ENCODE peak calls at places on chromosomes 16 and 17, in nine cellular contexts. V, T, L, Y, S, A, Q, W and P are unnamed samples.

GRCh38 chr17:17408236-17408794 is 68.5 kb upstream of the MED9 start:
- DNase-seq in V (no peak), T (no peak), L (no peak), Y (no peak), S (peak; percentile 52), A (no peak), Q (no peak), W (no peak), P (peak; percentile 2)

GRCh38 chr17:58239987-58240386 is 1.6 kb downstream of the LPO start:
- DNase-seq in V (no peak), T (no peak), L (no peak), Y (no peak), S (no peak), A (no peak), Q (no peak), W (no peak), P (no peak)

GRCh38 chr17:57121308-57122042 is 36.4 kb downstream of the AKAP1 start:
- DNase-seq in V (no peak), T (peak; percentile 35), L (no peak), Y (no peak), S (no peak), A (peak; percentile 81), Q (no peak), W (peak; percentile 56), P (peak; percentile 29)

GRCh38 chr16:9868606-9869149 is 313.6 kb downstream of the GRIN2A start:
- DNase-seq in V (no peak), T (no peak), L (no peak), Y (no peak), S (no peak), A (no peak), Q (no peak), W (no peak), P (no peak)

GRCh38 chr17:37062036-37062435 is 113.3 kb downstream of the AATF start:
- DNase-seq in V (no peak), T (no peak), L (no peak), Y (no peak), S (no peak), A (no peak), Q (no peak), W (no peak), P (no peak)

GRCh38 chr17:81680150-81680549 is 3.4 kb downstream of the ARL16 start:
- DNase-seq in V (no peak), T (no peak), L (no peak), Y (no peak), S (no peak), A (no peak), Q (no peak), W (no peak), P (no peak)

GRCh38 chr17:5014357-5014756 is 16.6 kb downstream of the KIF1C start:
- DNase-seq in V (no peak), T (no peak), L (no peak), Y (no peak), S (no peak), A (no peak), Q (no peak), W (no peak), P (no peak)

GRCh38 chr17:79922161-79922569 is 82.9 kb upstream of the CBX4 start:
- DNase-seq in V (peak; percentile 38), T (no peak), L (no peak), Y (no peak), S (no peak), A (no peak), Q (no peak), W (no peak), P (no peak)